ENCODE peak calls at places on chromosomes 1 and 21, in seven cellular contexts. K is adrenal gland, P is spleen, N is NT2/D1, U is stomach, A is Caco-2, G is fibroblast of lung. M is an unnamed sample.

GRCh38 chr1:150613061-150613920 is 16.1 kb downstream of the ENSA start:
- DNase-seq in N (no peak), A (no peak), P (no peak), U (no peak), G (peak; percentile 94), K (no peak), M (peak; percentile 86)

GRCh38 chr1:112431038-112431437 is 35.0 kb downstream of the CTTNBP2NL start:
- DNase-seq in U (no peak), K (no peak), P (no peak), G (no peak), N (no peak), A (no peak), M (no peak)

GRCh38 chr1:45200906-45201500 is 5.4 kb downstream of the ZSWIM5 start:
- DNase-seq in U (no peak), P (no peak), K (no peak), G (no peak), A (no peak), N (no peak), M (no peak)

GRCh38 chr1:4265836-4266235 is 365.8 kb upstream of the C1orf174 start:
- DNase-seq in N (no peak), G (no peak), K (no peak), A (no peak), U (no peak), P (no peak), M (no peak)

GRCh38 chr1:14494931-14495330 is 103.6 kb upstream of the KAZN start:
- DNase-seq in P (no peak), K (no peak), A (no peak), U (no peak), N (no peak), G (no peak), M (no peak)

GRCh38 chr1:223515416-223515815 is 122.2 kb downstream of the CCDC185 start:
- DNase-seq in U (no peak), K (no peak), A (no peak), N (no peak), G (no peak), P (no peak), M (no peak)

GRCh38 chr21:15853126-15853525 is 123.3 kb downstream of the USP25 start:
- DNase-seq in K (no peak), A (no peak), P (no peak), N (no peak), G (no peak), U (no peak), M (no peak)

GRCh38 chr1:167248707-167249642 is 28.3 kb downstream of the POU2F1 start:
- DNase-seq in K (no peak), G (no peak), U (no peak), A (no peak), P (no peak), N (no peak), M (no peak)

GRCh38 chr1:239386453-239387303 is at the start of gene CHRM3:
- DNase-seq in P (no peak), A (peak; percentile 78), G (no peak), N (peak; percentile 70), U (peak; percentile 89), K (peak; percentile 38), M (no peak)

GRCh38 chr1:63873751-63874150 is 99.9 kb downstream of the ROR1 start:
- DNase-seq in A (no peak), G (peak; percentile 63), K (no peak), P (no peak), U (no peak), N (no peak), M (peak; percentile 85)

GRCh38 chr1:909861-910310 is 13.8 kb upstream of the SAMD11 start:
- DNase-seq in K (peak; percentile 20), N (no peak), U (no peak), G (no peak), A (no peak), P (peak; percentile 56), M (no peak)

GRCh38 chr1:103953386-103953785 is 203.7 kb downstream of the AMY1C start:
- DNase-seq in N (no peak), K (no peak), G (no peak), A (no peak), U (no peak), P (no peak), M (no peak)

GRCh38 chr1:54502342-54502741 is 45.7 kb upstream of the ACOT11 start:
- DNase-seq in N (no peak), U (no peak), G (no peak), A (no peak), K (no peak), P (no peak), M (no peak)

GRCh38 chr1:160844447-160845232 is 18.0 kb downstream of the CD244 start:
- DNase-seq in U (no peak), K (no peak), P (no peak), A (no peak), N (no peak), G (no peak), M (no peak)

GRCh38 chr1:228459091-228459993 is 27.8 kb upstream of the RNF187 start:
- DNase-seq in K (peak; percentile 52), P (peak; percentile 85), N (peak; percentile 84), G (peak; percentile 83), A (peak; percentile 83), U (peak; percentile 41), M (peak; percentile 45)

GRCh38 chr1:173478099-173478555 is 992 bp downstream of the PRDX6 start:
- DNase-seq in A (peak; percentile 49), K (peak; percentile 61), N (no peak), G (peak; percentile 72), U (peak; percentile 58), P (no peak), M (no peak)

GRCh38 chr1:112721966-112722524 is 6.9 kb upstream of the PPM1J start:
- DNase-seq in A (no peak), U (no peak), G (no peak), P (no peak), N (no peak), K (no peak), M (no peak)

GRCh38 chr1:192730206-192730605 is 78.6 kb upstream of the RGS2 start:
- DNase-seq in P (no peak), A (no peak), U (no peak), K (no peak), N (no peak), G (peak; percentile 78), M (no peak)

GRCh38 chr21:46091631-46092025 is 6.3 kb upstream of the COL6A2 start:
- DNase-seq in U (no peak), A (no peak), P (no peak), N (no peak), K (no peak), G (no peak), M (no peak)
- H3K4me3 ChIP-seq in U (no peak overlapping the region), A (no peak overlapping the region), P (no peak overlapping the region), N (no peak overlapping the region), K (no peak overlapping the region), G (no peak overlapping the region), M (no peak overlapping the region)

GRCh38 chr1:58790313-58790712 is 6.5 kb upstream of the JUN start:
- DNase-seq in G (no peak), N (no peak), U (no peak), P (no peak), A (no peak), K (no peak), M (no peak)

GRCh38 chr1:58799080-58799479 is 15.2 kb upstream of the JUN start:
- DNase-seq in N (no peak), K (no peak), A (no peak), P (no peak), U (no peak), G (no peak), M (no peak)

GRCh38 chr1:58791106-58791505 is 7.3 kb upstream of the JUN start:
- DNase-seq in K (no peak), G (no peak), U (no peak), N (no peak), P (no peak), A (no peak), M (no peak)

GRCh38 chr1:58792851-58793250 is 9.0 kb upstream of the JUN start:
- DNase-seq in G (no peak), N (no peak), P (no peak), K (no peak), A (no peak), U (no peak), M (no peak)

GRCh38 chr1:58794585-58794984 is 10.7 kb upstream of the JUN start:
- DNase-seq in K (no peak), A (no peak), G (no peak), N (no peak), P (no peak), U (no peak), M (no peak)
- H3K4me3 ChIP-seq in K (no peak overlapping the region), A (no peak overlapping the region), G (no peak overlapping the region), N (no peak overlapping the region), P (no peak overlapping the region), U (no peak overlapping the region), M (no peak overlapping the region)

GRCh38 chr21:33948096-33948950 is 32.7 kb upstream of the ATP5PO start:
- DNase-seq in G (peak; percentile 31), U (peak; percentile 72), P (peak; percentile 90), K (peak; percentile 77), N (peak; percentile 93), A (peak; percentile 75), M (no peak)
- H3K4me3 ChIP-seq in G (peak overlapping the region; percentile 36), U (peak overlapping the region; percentile 11), P (peak overlapping the region; percentile 10), K (no peak overlapping the region), N (no peak overlapping the region), A (peak overlapping the region; percentile 29), M (peak overlapping the region; percentile 40)

GRCh38 chr1:115678141-115678540 is 36.4 kb downstream of the VANGL1 start:
- DNase-seq in P (no peak), U (no peak), K (no peak), G (no peak), A (no peak), N (no peak), M (no peak)

GRCh38 chr1:115679141-115679611 is 37.4 kb downstream of the VANGL1 start:
- DNase-seq in P (no peak), N (no peak), K (peak; percentile 40), A (no peak), G (peak; percentile 78), U (no peak), M (peak; percentile 93)

GRCh38 chr1:115677570-115677969 is 35.8 kb downstream of the VANGL1 start:
- DNase-seq in G (no peak), U (no peak), N (no peak), A (no peak), K (no peak), P (no peak), M (no peak)

GRCh38 chr1:115676498-115677171 is 34.9 kb downstream of the VANGL1 start:
- DNase-seq in N (no peak), A (no peak), U (peak; percentile 59), G (no peak), K (no peak), P (no peak), M (no peak)

DNA sequence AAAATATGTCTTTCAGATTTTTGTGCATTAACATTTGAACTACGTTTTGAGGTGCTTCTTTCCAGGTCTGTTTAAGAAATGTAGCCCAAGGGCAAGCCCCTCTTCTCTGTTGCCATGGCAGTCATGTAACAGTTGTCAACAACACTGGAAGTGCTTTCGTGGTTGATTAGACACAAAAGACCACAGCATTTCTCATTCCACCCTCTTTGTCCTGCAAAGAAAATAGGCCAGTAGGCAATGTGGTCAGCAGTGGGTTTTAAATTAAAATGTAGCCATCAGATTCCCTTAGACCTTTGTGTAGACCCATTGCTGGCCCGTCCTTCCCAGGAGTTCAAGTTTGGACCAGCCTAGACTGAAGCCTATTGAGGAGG is 35.4 kb downstream of the VANGL1 start:
- DNase-seq in K (no peak), P (no peak), G (no peak), U (no peak), A (no peak), N (peak; percentile 64), M (no peak)
- H3K4me3 ChIP-seq in K (no peak overlapping the region), P (no peak overlapping the region), G (no peak overlapping the region), U (no peak overlapping the region), A (no peak overlapping the region), N (no peak overlapping the region), M (no peak overlapping the region)